ENCODE peak calls at places on chromosomes 12 and 14, in eight cellular contexts. A is dorsolateral prefrontal cortex; C is left lung; Z is ovary; I is brain microvascular endothelial cell; H is IMR-90; V is effector memory CD4-positive, alpha-beta T cell; K is lower lobe of right lung. G is an unnamed sample.

GRCh38 chr14:106422066-106422465 is 895.7 kb downstream of the TMEM121 start:
- DNase-seq in C (no peak), K (no peak), V (no peak), A (no peak), I (no peak), Z (no peak), H (no peak), G (no peak)

GRCh38 chr14:21384494-21384851 is 654 bp upstream of the SUPT16H start:
- DNase-seq in Z (peak), C (no peak), H (no peak), I (no peak), A (no peak), V (no peak), K (no peak), G (no peak)

GRCh38 chr14:96062506-96062905 is 23.3 kb downstream of the C14orf132 start:
- DNase-seq in K (peak), A (no peak), H (no peak), I (no peak), Z (no peak), C (no peak), V (no peak), G (no peak)

GRCh38 chr12:127479256-127479655 is 787.7 kb upstream of the TMEM132C start:
- DNase-seq in I (no peak), K (no peak), V (no peak), Z (no peak), C (no peak), H (no peak), A (no peak), G (no peak)

GRCh38 chr12:4809013-4809448 is 88.8 kb downstream of the GALNT8 start:
- DNase-seq in A (peak), H (no peak), V (no peak), I (no peak), C (no peak), K (no peak), Z (peak), G (peak)

GRCh38 chr14:69542311-69542710 is 32.4 kb downstream of the CCDC177 start:
- DNase-seq in I (no peak), C (no peak), V (no peak), H (no peak), K (no peak), Z (no peak), A (peak), G (no peak)

GRCh38 chr12:113155641-113156040 is 6.1 kb downstream of the CFAP73 start:
- DNase-seq in V (no peak), A (no peak), C (no peak), K (no peak), H (no peak), I (no peak), Z (no peak), G (no peak)

GRCh38 chr12:6828671-6829531 is 694 bp downstream of the P3H3 start:
- DNase-seq in V (no peak), H (peak), C (peak), K (no peak), I (peak), A (peak), Z (peak), G (peak)

GRCh38 chr14:75864352-75864751 is 117.4 kb downstream of the TGFB3 start:
- DNase-seq in I (peak), V (no peak), A (no peak), K (no peak), H (peak), Z (no peak), C (no peak), G (no peak)

DNA sequence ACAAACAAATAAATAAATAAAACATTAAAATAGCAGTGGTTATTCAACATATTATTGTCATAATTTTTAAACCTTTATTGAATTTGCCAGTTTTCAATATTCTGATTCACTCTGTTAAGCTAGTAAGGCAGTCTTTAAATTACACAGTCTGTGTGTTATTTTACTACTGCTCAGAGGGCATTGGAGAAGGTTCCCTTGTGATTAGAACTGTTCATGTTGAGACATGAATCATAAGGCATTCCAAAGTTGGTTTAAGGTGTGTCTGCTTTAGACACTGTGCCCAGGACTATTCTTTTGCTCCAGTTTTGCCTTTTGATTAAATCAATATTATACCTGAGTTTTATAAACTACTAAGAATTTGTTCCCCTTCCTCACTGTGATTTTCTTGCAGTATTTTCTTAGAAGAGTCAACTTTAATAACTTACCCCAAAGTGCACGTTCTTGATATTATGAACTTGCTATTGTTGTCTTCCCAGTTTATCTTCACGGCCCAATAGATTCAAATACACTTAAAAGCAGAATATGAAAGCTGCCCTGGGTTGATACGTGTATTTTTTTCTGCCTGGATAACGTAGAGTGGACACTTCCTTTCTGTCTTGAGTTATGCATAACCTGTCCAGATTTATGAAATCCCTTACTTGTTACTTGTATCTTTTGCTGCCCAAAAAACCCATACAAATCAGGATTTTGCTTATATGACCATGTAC is 105.3 kb upstream of the BCAT1 start:
- DNase-seq in A (no peak), K (no peak), V (no peak), Z (no peak), I (no peak), H (no peak), C (no peak), G (no peak)
- H3K4me3 ChIP-seq in A (peak), K (peak), V (peak), Z (no peak), I (no peak), H (no peak), C (peak), G (no peak)

GRCh38 chr14:50763386-50764007 is 67.5 kb downstream of the NIN start:
- DNase-seq in I (peak), A (no peak), V (no peak), Z (no peak), K (no peak), H (peak), C (no peak), G (no peak)

GRCh38 chr14:50766338-50766886 is 64.5 kb downstream of the NIN start:
- DNase-seq in H (no peak), V (no peak), A (no peak), C (no peak), K (no peak), I (peak), Z (no peak), G (no peak)

GRCh38 chr14:50762001-50762930 is 68.7 kb downstream of the NIN start:
- DNase-seq in I (peak), Z (no peak), H (peak), A (no peak), V (no peak), C (no peak), K (no peak), G (no peak)

GRCh38 chr14:50759800-50760543 is 71.0 kb downstream of the NIN start:
- DNase-seq in H (no peak), K (no peak), Z (no peak), C (no peak), I (no peak), V (no peak), A (no peak), G (no peak)

GRCh38 chr14:50762931-50763300 is 68.0 kb downstream of the NIN start:
- DNase-seq in A (no peak), I (no peak), V (no peak), K (no peak), Z (no peak), C (no peak), H (no peak), G (no peak)
- H3K4me3 ChIP-seq in A (no peak), I (no peak), V (no peak), K (no peak), Z (no peak), C (no peak), H (no peak), G (no peak)

DNA sequence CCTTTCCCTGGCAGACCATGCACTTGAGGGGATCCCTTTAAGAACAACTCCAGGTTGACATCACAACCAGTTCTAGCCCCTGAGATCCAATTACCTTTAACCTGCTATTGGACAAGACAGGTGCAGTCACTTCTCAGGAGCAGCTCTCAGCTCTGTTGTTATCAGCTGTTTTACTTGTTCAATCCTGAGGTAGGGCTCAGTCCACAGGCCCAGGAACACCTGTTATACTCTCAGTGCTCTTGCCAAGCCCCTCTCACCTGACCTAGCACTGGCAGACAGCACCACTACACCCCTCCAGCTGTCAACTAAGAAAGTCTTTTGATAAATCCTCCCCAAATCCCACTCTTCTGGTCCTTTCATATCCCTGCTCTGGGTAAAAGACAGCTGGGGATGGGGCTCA is 163.9 kb upstream of the TMTC2 start:
- DNase-seq in H (no peak), C (no peak), V (no peak), A (no peak), I (no peak), K (no peak), Z (no peak), G (no peak)
- H3K4me3 ChIP-seq in H (no peak), C (no peak), V (no peak), A (no peak), I (no peak), K (no peak), Z (no peak), G (no peak)

GRCh38 chr12:9064201-9064814 is 51.4 kb downstream of the A2M start:
- DNase-seq in Z (peak), K (peak), I (peak), H (peak), A (peak), C (peak), V (no peak), G (peak)
- H3K4me3 ChIP-seq in Z (peak), K (peak), I (peak), H (peak), A (peak), C (peak), V (peak), G (peak)

DNA sequence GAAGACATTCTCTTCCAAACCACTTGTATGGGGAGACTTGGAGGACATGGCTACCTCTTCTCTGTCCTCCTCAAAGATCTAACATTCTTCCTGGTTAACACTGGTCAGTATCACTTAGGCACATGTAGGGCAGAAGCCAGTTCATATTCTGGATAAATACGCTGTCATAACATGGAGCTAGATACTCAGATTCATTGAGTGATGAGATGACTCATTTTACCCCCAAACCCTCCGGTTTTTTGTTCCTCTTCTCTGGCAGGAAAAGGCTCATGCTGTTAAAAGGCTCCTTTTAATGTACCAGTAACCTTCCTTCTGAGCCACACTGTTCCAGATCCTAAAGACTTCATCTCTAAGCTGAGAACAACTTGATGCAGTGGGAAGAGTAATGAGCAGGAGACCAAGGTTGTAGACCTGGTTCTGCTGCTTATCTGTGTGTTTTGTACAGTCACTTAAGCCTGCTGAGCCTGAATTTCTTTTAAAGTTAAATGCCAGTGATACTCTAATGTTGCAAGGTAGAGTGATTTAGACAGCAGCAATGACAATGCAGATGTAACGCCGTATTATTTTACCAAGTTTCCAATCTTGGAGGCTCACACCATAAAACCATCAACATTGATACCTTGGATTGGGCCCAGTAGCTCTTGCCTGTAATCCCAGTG is 57.3 kb upstream of the ELK3 start:
- DNase-seq in C (no peak), I (peak), V (no peak), K (no peak), H (peak), A (no peak), Z (no peak), G (no peak)
- H3K4me3 ChIP-seq in C (no peak), I (no peak), V (no peak), K (no peak), H (no peak), A (no peak), Z (no peak), G (no peak)

GRCh38 chr12:80681786-80682185 is 25.6 kb upstream of the MYF6 start:
- DNase-seq in C (no peak), A (no peak), Z (no peak), K (no peak), I (no peak), V (no peak), H (no peak), G (no peak)
- H3K4me3 ChIP-seq in C (no peak), A (no peak), Z (no peak), K (no peak), I (no peak), V (no peak), H (no peak), G (no peak)

DNA sequence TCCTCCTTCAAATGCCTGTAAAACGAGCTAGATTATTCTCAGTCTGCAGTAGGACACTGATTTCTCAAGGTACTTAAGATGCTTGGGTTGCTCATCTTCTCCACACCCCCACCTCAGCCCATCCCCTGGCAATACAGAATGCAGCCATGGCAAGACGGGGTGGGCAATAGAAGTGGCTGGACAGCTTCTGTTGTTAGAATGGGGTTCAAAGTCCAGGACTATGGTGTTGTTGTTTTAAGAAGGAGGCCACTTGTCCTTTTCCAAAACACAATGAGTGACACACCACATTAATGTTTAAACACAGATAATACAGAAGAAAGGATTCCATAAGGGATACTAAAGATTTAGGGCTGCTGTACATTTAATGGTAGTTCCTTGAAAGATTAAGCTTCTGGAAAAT is 188.9 kb upstream of the BCL2L14 start:
- DNase-seq in H (no peak), Z (no peak), K (no peak), I (no peak), C (no peak), V (no peak), A (no peak), G (no peak)
- H3K4me3 ChIP-seq in H (no peak), Z (no peak), K (no peak), I (no peak), C (no peak), V (no peak), A (no peak), G (no peak)

DNA sequence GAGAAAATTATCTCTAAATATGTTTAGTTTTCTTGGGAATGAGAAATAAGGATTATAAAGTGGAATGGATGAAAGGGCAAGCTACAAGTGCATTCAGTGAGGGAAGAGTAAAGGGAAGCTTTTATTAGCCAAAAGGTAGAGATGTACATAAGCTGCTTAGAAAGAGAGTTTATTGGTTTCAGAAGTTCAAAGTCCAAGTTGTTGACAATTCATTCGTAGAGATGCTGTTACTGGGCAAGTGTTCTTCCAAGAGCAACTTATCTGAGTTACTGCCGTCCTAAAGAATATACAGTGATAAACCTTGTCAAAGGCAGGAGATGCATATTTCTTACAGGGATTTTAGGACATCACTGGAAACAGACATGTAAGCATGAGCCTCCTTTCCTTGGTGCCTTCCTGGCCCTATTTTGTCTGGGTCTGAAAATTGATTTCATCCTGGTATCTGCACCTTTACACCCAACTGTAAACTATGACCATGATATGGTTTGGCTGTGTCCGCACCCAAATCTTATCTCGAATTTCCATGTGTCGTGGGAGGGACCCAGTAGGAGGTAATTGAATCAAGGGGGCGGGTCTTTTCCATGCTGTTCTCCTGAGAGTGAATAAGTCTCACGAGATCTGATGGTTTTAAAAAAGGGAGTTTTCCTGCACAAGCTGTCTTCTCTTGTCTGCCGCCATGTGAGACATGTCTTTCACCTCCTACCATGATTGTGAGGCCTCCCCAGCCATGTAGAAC is 46.8 kb downstream of the TRMT5 start:
- DNase-seq in C (no peak), H (no peak), K (no peak), A (no peak), Z (no peak), V (no peak), I (no peak), G (no peak)
- H3K4me3 ChIP-seq in C (no peak), H (no peak), K (no peak), A (no peak), Z (no peak), V (no peak), I (no peak), G (no peak)

DNA sequence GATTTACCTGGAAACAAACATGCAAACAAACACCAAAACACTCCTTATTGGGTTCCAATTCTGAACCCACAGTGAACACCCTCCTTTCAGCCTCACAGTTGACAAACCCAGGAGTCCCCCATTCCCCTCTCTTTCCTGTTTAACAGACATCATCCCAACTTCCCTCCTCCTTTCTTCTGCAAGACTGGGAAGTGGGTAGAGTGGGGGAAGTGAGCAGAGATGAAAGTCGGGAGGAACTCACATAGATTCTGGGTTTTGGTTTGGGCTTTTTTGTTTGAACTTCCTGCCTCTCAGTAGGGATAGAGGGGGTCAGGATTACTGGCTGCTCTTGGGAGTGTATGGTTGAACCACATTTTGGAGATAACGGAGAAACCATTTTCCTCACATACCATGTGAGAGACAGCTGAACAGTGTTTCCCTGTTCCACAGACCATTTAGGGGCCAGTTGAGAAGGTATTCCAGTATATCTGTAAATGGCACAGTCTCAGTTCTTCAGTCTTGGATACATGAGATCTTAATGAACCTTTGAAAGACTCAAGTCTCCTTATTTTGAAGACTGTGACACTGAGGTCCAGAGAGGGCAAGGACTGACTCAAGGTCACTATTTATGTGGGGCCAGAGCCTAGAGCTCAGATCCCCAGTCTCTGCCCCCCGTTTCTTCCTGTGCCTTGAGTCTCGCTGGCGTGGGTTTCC is 3.9 kb upstream of the GPR84 start:
- DNase-seq in V (no peak), I (no peak), A (no peak), Z (no peak), C (no peak), H (no peak), K (no peak), G (no peak)
- H3K4me3 ChIP-seq in V (peak), I (peak), A (no peak), Z (no peak), C (no peak), H (no peak), K (peak), G (no peak)

DNA sequence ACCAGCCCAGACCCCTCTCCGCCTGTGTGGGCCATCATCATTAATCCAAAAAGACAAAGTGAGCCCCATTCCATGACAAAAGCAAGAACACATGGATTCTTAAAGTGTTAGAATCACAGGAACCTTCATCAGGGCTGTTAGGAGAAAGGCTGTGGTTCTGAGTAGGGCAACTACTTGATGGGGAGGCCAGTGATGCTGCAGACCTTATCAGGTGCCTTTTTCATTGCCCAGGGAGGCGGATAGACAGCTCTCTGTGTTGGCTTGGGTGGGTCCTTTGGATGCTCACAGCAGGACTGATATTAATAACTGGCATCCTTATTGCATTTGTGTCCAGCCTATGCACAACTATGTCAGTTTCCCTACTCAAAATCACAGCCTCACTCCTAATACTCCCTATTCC is 2.3 kb downstream of the HEBP1 start:
- DNase-seq in K (no peak), C (no peak), H (no peak), I (no peak), Z (no peak), V (no peak), A (no peak), G (no peak)
- H3K4me3 ChIP-seq in K (no peak), C (no peak), H (no peak), I (no peak), Z (no peak), V (no peak), A (no peak), G (no peak)